ENCODE peak calls at places on chromosomes 12 and 14, in four cellular contexts. H is colonic mucosa, N is A549, V is foreskin fibroblast. K is an unnamed sample.

GRCh38 chr12:46369474-46370379 is 2.8 kb downstream of the SLC38A2 start:
- DNase-seq in H (no peak), N (no peak), V (no peak), K (no peak)

GRCh38 chr12:132238487-132239248 is 90.7 kb downstream of the GALNT9 start:
- DNase-seq in H (no peak), N (peak; percentile 47), V (no peak), K (no peak)

GRCh38 chr14:75519826-75520692 is 2.2 kb upstream of the BATF start:
- DNase-seq in H (no peak), N (no peak), V (peak; percentile 73), K (no peak)

GRCh38 chr12:42862055-42862454 is 272.5 kb upstream of the PRICKLE1 start:
- DNase-seq in H (no peak), N (no peak), V (no peak), K (no peak)

GRCh38 chr12:20370001-20370381 is 1.7 kb downstream of the PDE3A start:
- DNase-seq in H (peak; percentile 72), N (peak; percentile 45), V (no peak), K (no peak)

GRCh38 chr14:96637521-96637920 is 135.3 kb downstream of the PAPOLA start:
- DNase-seq in H (no peak), N (no peak), V (no peak), K (no peak)

GRCh38 chr14:101948666-101949205 is 15.6 kb upstream of the DYNC1H1 start:
- DNase-seq in H (no peak), N (no peak), V (no peak), K (no peak)

GRCh38 chr12:46908236-46908935 is 82.6 kb upstream of the SLC38A4 start:
- DNase-seq in H (no peak), N (no peak), V (peak; percentile 40), K (no peak)

GRCh38 chr12:4269279-4269991 is 4.1 kb upstream of the CCND2 start:
- DNase-seq in H (peak; percentile 93), N (no peak), V (no peak), K (peak; percentile 84)

GRCh38 chr14:90495357-90496276 is 98.8 kb downstream of the CALM1 start:
- DNase-seq in H (no peak), N (peak; percentile 62), V (peak; percentile 46), K (peak; percentile 83)

GRCh38 chr12:85413266-85413665 is 133.2 kb downstream of the ALX1 start:
- DNase-seq in H (no peak), N (no peak), V (no peak), K (no peak)
- TF ChIP-seq CTCF in H (no peak), N (no peak), V (no peak), K (no peak)

DNA sequence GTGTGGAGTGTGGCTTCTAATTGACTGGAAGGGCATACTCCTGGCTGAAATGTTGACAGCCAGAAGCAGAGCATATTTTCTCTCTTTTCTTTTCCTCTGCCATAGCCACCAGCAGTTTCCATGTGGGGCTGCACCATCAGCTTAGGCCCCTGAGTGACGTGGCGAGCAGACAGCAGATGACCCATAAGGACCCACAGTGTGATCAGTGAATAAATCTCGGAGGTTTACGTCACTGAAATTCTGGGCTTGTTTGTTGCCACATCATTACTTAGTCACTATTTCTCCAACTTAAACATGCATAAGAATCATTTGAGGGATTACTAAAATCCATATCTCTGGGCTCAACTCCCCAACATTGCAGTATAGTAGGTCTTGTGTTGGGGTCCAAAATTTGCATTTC is 549.7 kb upstream of the TMEM132C start:
- DNase-seq in H (no peak), N (no peak), V (no peak), K (no peak)
- TF ChIP-seq CTCF in H (no peak), N (no peak), V (no peak), K (no peak)

DNA sequence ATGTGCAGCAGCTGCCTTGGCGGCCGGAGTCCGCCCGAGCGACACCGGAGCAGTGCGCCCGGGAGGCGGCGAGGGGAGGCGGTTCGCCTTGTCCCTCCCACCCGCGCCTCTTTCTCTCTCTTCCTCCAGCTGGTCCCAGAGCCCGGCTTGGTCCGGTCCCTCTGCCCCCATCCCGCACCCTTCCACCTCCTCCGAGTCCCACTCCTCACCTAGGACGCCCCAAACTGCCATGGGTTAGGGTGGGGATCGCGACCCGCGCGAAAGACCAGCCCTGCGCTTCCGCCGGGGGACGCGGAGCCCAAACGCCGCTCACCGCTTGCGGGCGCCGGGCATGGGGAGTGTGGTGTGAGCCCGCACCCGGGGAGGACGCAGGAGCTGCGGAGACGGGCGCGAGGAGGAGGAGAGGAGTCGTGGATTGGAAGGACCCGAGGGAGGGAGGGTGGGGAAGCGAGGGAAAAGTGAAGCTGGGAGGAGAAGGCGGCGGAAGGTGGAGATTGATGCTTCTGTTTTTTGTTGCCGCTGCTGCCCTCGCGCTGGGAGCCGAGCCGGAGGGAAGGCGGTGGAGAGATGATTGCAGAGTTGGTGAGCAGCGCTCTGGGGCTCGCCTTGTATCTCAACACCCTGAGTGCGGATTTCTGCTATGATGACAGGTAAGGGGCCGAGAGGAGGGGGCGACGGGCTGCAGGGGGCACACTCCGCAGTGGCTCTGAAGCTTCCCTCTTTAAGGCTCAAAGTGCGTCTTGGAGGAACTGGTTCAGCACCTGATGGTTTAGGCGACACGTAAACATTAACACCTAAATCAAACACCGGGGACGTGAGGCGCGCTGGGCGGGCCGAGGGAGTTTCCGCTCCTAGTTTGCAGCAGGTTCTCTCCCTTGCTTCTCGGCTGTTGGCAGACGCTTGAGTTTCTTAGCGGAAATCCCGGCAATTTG is 580 bp downstream of the TMTC2 start:
- DNase-seq in H (peak; percentile 85), N (peak; percentile 54), V (peak; percentile 8), K (peak; percentile 47)
- TF ChIP-seq CTCF in H (no peak), N (no peak), V (no peak), K (no peak)

GRCh38 chr14:81710232-81710845 is 176.7 kb upstream of the SEL1L start:
- DNase-seq in H (no peak), N (peak; percentile 41), V (no peak), K (no peak)
- TF ChIP-seq CTCF in H (peak; percentile 22), N (peak; percentile 45), V (peak; percentile 9), K (peak; percentile 74)

GRCh38 chr14:80587096-80587724 is 354.3 kb downstream of the CEP128 start:
- DNase-seq in H (no peak), N (peak; percentile 65), V (peak; percentile 21), K (peak; percentile 17)
- TF ChIP-seq CTCF in H (peak; percentile 45), N (peak; percentile 55), V (peak; percentile 50), K (peak; percentile 50)

DNA sequence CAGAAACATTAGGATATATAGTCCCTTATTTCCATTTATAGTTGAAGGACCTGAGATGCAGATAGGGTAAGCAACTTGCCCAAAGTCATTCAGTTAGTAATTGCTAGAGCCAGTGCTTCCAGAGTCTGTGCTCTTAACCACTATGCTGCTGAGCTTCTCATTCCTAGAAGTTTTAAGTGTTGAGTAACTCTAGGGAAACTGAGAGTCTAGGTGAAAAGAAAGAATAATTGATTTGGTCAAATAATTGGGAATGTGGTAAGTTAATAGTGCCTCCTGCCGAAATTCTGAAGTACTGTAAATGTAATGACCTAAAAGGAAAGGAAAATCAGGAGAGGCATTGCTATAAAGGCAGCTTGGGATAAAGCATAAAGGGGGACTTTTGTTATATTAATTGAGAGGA is 14.1 kb downstream of the PYROXD1 start:
- DNase-seq in H (no peak), N (no peak), V (no peak), K (no peak)
- TF ChIP-seq CTCF in H (no peak), N (peak; percentile 28), V (no peak), K (no peak)

GRCh38 chr14:59422069-59422881 is 42.9 kb downstream of the GPR135 start:
- DNase-seq in H (no peak), N (no peak), V (no peak), K (no peak)
- TF ChIP-seq CTCF in H (no peak), N (peak; percentile 33), V (no peak), K (peak; percentile 28)

K was measured in GM13977.